ENCODE peak calls at places on chromosome 19, in four cellular contexts. H, V, E and C are unnamed samples. For H3K4me1, the result is how much of the 10 kb centered on the place peaks cover.

GRCh38 chr19:11196406-11197287 is 698 bp downstream of the KANK2 start:
- DNase-seq in H (peak), V (no peak), E (no peak), C (peak)

GRCh38 chr19:32830231-32831014 is 39.1 kb downstream of the SLC7A9 start:
- DNase-seq in H (no peak), E (no peak), V (no peak), C (no peak)

GRCh38 chr19:55640577-55641375 is at the start of gene ZNF580:
- DNase-seq in E (peak), H (peak), V (peak), C (peak)

GRCh38 chr19:38184815-38185214 is 39.2 kb downstream of the DPF1 start:
- DNase-seq in H (no peak), V (no peak), E (no peak), C (no peak)

GRCh38 chr19:54390942-54391577 is 24.2 kb upstream of the TTYH1 start:
- DNase-seq in V (peak), H (peak), E (no peak), C (peak)

GRCh38 chr19:38919837-38920528 is 8.0 kb upstream of the CCER2 start:
- DNase-seq in H (no peak), E (no peak), V (no peak), C (no peak)

GRCh38 chr19:50147462-50148423 is 15.3 kb downstream of the IZUMO2 start:
- DNase-seq in H (peak), E (peak), V (peak), C (peak)

GRCh38 chr19:19451429-19452240 is 46.2 kb downstream of the GATAD2A start:
- DNase-seq in H (no peak), V (no peak), E (no peak), C (no peak)

GRCh38 chr19:9785367-9786331 is 17.1 kb upstream of the ZNF846 start:
- DNase-seq in E (peak), V (peak), H (peak), C (peak)

GRCh38 chr19:7943444-7944176 is at the start of gene TIMM44:
- DNase-seq in V (peak), E (peak), H (peak), C (peak)

GRCh38 chr19:1676351-1677266 is 24.2 kb upstream of the TCF3 start:
- DNase-seq in H (no peak), V (no peak), E (no peak), C (no peak)

GRCh38 chr19:737591-738093 is 13.3 kb upstream of the MISP start:
- DNase-seq in H (peak), E (peak), V (peak), C (peak)

GRCh38 chr19:18487576-18488402 is 34.1 kb downstream of the ELL start:
- DNase-seq in V (no peak), E (no peak), H (no peak), C (no peak)

GRCh38 chr19:4976412-4977298 is 7.7 kb downstream of the KDM4B start:
- DNase-seq in E (peak), H (peak), V (peak), C (peak)

GRCh38 chr19:42279902-42280760 is 11.1 kb downstream of the CIC start:
- DNase-seq in H (peak), V (peak), E (peak), C (peak)

GRCh38 chr19:17538684-17539287 is 16.7 kb upstream of the COLGALT1 start:
- DNase-seq in E (no peak), H (no peak), V (peak), C (no peak)

GRCh38 chr19:51549533-51550324 is 18.3 kb upstream of the SIGLEC6 start:
- DNase-seq in H (no peak), V (no peak), E (no peak), C (no peak)

GRCh38 chr19:40232479-40232878 is 6.0 kb upstream of the CCNP start:
- DNase-seq in V (no peak), H (no peak), E (no peak), C (no peak)

GRCh38 chr19:40799558-40800338 is 757 bp downstream of the EGLN2 start:
- DNase-seq in E (no peak), H (no peak), V (no peak), C (no peak)

GRCh38 chr19:30224689-30225606 is 147.2 kb upstream of the ZNF536 start:
- DNase-seq in H (no peak), E (no peak), V (peak), C (no peak)

GRCh38 chr19:7349961-7350711 is 1.4 kb downstream of the ARHGEF18 start:
- DNase-seq in H (peak), E (no peak), V (no peak), C (no peak)

GRCh38 chr19:41064974-41065569 is 23.2 kb upstream of the CYP2A13 start:
- DNase-seq in H (no peak), V (peak), E (no peak), C (no peak)

GRCh38 chr19:53782698-53783097 is 41.4 kb downstream of the NLRP12 start:
- DNase-seq in V (no peak), H (no peak), E (no peak), C (no peak)

GRCh38 chr19:2114218-2114617 is 17.5 kb downstream of the IZUMO4 start:
- DNase-seq in E (no peak), V (no peak), H (no peak), C (no peak)

GRCh38 chr19:38816131-38816750 is 3.5 kb upstream of the LGALS4 start:
- DNase-seq in H (no peak), E (no peak), V (no peak), C (no peak)

GRCh38 chr19:33245948-33246728 is 20.5 kb upstream of the SLC7A10 start:
- DNase-seq in V (no peak), H (no peak), E (no peak), C (no peak)

GRCh38 chr19:7988307-7988706 is 17.1 kb downstream of the ELAVL1 start:
- DNase-seq in V (no peak), E (no peak), H (no peak), C (no peak)

GRCh38 chr19:17943284-17944221 is 10.7 kb downstream of the CCDC124 start:
- DNase-seq in H (no peak), V (no peak), E (no peak), C (no peak)

GRCh38 chr19:41776700-41777099 is 19.7 kb upstream of the CEACAM3 start:
- DNase-seq in H (no peak), V (no peak), E (no peak), C (no peak)

GRCh38 chr19:3463959-3464796 is 16.1 kb downstream of the SMIM24 start:
- DNase-seq in E (no peak), H (no peak), V (no peak), C (no peak)

GRCh38 chr19:19402656-19403372 is 2.7 kb upstream of the GATAD2A start:
- DNase-seq in E (no peak), H (no peak), V (no peak), C (no peak)

DNA sequence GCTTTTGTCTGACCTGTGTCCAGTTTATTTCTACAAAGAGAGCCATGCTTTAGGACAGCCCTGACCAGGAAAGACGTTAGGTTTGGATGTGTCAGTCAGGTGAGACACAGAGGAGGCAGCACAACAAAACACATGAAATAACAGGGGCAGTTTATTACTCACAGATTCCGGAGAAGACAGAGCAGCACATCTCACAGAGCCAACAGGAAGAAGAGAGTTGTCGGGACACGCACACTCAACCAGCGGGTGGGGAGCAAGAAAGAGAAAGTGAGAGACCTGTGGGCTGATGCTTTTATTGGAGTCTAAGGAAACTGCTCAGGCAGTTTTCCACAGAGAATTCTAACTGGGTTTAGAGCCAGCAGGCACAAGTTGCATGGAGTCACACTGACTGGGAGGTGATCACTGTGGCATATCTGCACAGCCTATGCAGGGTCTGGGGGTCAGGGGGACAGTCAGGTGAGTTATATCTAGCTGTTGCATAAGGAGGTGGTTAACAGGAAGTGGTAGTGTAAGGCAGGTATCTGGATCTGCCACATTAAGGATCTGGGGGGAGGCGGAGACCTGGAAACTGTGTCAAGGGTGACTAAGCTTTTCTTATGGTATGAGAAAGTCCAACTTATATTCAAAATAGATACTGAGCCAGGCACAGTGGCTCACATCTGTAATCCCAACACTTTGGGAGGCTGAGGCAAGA is 24.1 kb upstream of the CEACAM20 start:
- DNase-seq in V (no peak), E (no peak), H (no peak), C (no peak)
- H3K4me3 ChIP-seq in V (no peak), E (no peak), H (no peak), C (no peak)

GRCh38 chr19:15249912-15250634 is 17.8 kb upstream of the EPHX3 start:
- DNase-seq in H (no peak), V (peak), E (peak), C (peak)

GRCh38 chr19:15248106-15248505 is 15.9 kb upstream of the EPHX3 start:
- DNase-seq in E (no peak), V (no peak), H (no peak), C (no peak)

GRCh38 chr19:15248648-15249559 is 16.7 kb upstream of the EPHX3 start:
- DNase-seq in V (peak), E (peak), H (peak), C (peak)

GRCh38 chr19:15250635-15250993 is 18.4 kb upstream of the EPHX3 start:
- DNase-seq in E (no peak), V (no peak), H (no peak), C (no peak)

GRCh38 chr19:15249560-15249874 is 17.3 kb upstream of the EPHX3 start:
- DNase-seq in V (no peak), E (no peak), H (no peak), C (no peak)
- H3K4me1 ChIP-seq in V (half or more), E (under half), H (half or more), C (half or more)

GRCh38 chr19:44772969-44773368 is 4.7 kb upstream of the CBLC start:
- DNase-seq in H (no peak), E (no peak), V (no peak), C (no peak)
- TF ChIP-seq POLR2A in H (no peak), E (no peak), V (no peak), C (no peak)

GRCh38 chr19:48330012-48330681 is 4.8 kb downstream of the EMP3 start:
- DNase-seq in E (peak), V (no peak), H (peak), C (peak)
- H3K4me3 ChIP-seq in E (peak), V (no peak), H (peak), C (peak)

DNA sequence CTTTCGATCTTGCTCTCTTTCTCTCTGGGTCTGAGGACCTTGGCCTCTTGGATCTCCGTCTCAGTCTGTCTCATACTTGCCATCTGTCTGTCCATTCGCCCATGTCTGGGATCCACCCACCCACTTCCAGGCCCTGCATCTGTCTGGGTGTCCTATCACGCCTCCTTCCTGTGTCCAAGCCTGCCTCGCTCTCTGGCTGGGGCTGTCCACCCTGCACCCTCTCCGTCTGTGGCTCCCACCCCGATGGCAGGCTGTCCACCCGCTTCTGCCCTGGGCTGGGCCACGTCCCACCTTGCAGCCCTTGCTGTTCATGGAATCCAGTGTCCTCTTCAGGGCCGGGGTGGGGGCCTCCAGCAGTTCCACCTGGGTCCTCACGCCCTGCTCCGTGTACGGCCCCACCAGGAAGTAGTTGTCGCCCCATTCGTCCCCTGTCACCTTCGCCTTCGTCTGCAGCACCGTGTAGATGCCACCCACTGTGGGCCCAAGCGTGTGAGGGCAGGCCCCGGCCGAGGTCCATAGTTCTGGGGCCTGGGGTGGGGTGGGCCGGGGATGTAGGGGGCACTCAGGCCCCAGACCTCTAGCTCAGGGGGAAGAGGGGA is 2.0 kb downstream of the GYS1 start:
- DNase-seq in V (no peak), E (no peak), H (no peak), C (no peak)
- H3K4me1 ChIP-seq in V (under half), E (under half), H (under half), C (under half)